ENCODE peak calls at places on chromosomes 4 and X, in nine cellular contexts. A is brain microvascular endothelial cell, C is astrocyte of the spinal cord, D is hepatocyte, H is neural crest cell, V is tibial nerve, F is NB4, J is colonic mucosa, E is AG04450. R is an unnamed sample.

GRCh38 chrX:29478336-29479069 is 736.9 kb upstream of the MAGEB2 start:
- DNase-seq in E (no peak), H (peak), D (peak), F (peak), J (peak), A (peak), C (peak), V (no peak), R (no peak)

GRCh38 chrX:20393944-20394343 is 127.2 kb upstream of the RPS6KA3 start:
- DNase-seq in E (no peak), F (no peak), A (no peak), H (no peak), D (no peak), J (no peak), C (no peak), V (no peak), R (no peak)

GRCh38 chrX:119688856-119689455 is 4.0 kb downstream of the SEPTIN6 start:
- DNase-seq in A (no peak), J (no peak), C (no peak), E (no peak), V (no peak), D (no peak), H (no peak), F (no peak), R (no peak)

GRCh38 chr4:137535718-137536117 is 3.4 kb upstream of the PCDH18 start:
- DNase-seq in J (no peak), A (no peak), E (no peak), C (no peak), D (no peak), V (no peak), H (no peak), F (no peak), R (no peak)

GRCh38 chr4:126906466-126906865 is 726.3 kb upstream of the INTU start:
- DNase-seq in F (no peak), J (no peak), A (no peak), H (no peak), E (no peak), D (no peak), V (no peak), C (no peak), R (no peak)

GRCh38 chr4:173485164-173485563 is 44.9 kb downstream of the HAND2 start:
- DNase-seq in J (no peak), H (no peak), V (no peak), F (no peak), D (no peak), A (no peak), E (no peak), C (no peak), R (no peak)

GRCh38 chr4:135382280-135382679 is 1180.7 kb upstream of the PABPC4L start:
- DNase-seq in C (peak), J (no peak), D (no peak), E (no peak), F (no peak), H (no peak), V (no peak), A (peak), R (no peak)

GRCh38 chr4:114078636-114079035 is 99.2 kb upstream of the ARSJ start:
- DNase-seq in A (no peak), V (no peak), H (no peak), C (no peak), J (no peak), E (no peak), F (no peak), D (no peak), R (no peak)

GRCh38 chr4:138178566-138178965 is 63.6 kb downstream of the SLC7A11 start:
- DNase-seq in D (no peak), H (no peak), E (no peak), V (no peak), F (no peak), A (no peak), J (no peak), C (peak), R (no peak)

DNA sequence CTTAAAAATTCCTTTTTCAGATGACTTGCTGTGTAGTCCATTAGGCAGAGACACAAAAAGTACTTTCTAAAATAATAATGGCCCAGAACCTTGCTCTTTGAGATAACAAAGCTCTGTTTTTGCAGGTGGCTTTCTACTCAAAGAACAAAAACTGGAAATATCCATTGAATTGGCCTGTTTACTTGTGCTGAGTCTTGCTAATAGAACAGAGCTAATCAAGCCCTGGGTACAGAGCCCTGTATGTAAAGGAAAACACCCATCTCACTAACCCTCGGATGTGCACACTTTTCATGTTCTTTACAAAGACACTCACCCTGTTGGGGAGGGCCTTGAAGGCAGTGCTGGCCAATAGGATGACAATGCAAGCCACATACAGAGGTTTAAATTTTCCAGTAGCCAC is 27.0 kb upstream of the LNX1 start:
- DNase-seq in D (no peak), J (no peak), V (no peak), C (no peak), F (no peak), A (no peak), E (no peak), H (no peak), R (no peak)
- TF ChIP-seq CTCF in D (no peak), J (no peak), V (no peak), C (no peak), F (no peak), A (no peak), E (no peak), H (no peak), R (no peak)

DNA sequence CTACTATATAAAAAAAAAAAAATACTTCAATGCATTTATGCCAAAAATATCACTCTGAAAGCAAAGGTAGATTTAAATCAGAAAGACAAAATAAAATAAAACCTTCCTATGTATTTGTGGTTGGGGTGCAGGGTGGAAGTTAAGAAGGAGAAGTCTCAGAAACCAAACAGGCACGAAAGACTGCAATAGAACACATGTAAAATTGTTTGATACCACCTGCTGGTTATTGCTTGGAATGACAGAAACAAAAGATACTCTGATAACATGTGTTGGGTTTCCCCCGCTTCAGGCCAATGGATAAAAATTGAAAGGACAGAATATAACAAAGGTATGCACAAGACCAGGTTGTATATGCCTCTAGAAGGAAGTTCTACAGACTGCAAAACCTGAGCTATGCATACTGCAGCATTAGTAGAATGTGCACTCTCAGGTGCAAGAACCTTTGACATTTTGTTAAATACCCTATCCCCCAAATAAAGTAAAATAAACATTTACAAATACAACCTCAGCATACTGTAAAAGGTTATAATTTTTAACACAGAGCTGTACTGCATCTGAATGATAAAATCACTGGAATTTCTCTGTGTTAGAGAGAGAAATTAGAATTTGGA is 118.8 kb downstream of the GABRA2 start:
- DNase-seq in A (no peak), E (no peak), J (no peak), F (peak), H (no peak), D (peak), V (peak), C (peak), R (peak)
- TF ChIP-seq CTCF in A (peak), E (peak), J (peak), F (peak), H (peak), D (peak), V (peak), C (peak), R (peak)

DNA sequence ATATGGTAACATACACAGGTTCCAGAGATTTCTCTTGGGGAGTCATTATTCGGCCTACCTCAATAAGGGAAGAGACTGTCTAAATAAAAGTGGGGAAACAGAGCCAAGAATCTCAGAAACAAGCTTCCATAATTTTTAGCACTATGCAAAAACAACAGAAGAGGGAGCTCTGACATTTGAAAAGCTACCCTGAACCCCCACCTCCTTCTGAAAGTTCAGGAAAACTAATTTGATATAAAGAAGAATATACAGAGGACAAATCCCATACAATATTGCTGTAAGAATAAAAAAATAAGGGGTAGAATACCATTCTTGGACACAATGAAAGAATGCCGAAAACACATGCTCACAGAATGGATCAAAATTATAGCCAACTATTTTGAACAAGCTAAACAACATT is 14.3 kb upstream of the ZNF41 start:
- DNase-seq in V (no peak), A (no peak), J (no peak), D (no peak), C (peak), H (no peak), F (peak), E (no peak), R (no peak)
- TF ChIP-seq CTCF in V (no peak), A (peak), J (no peak), D (peak), C (peak), H (peak), F (peak), E (peak), R (peak)

GRCh38 chr4:6157926-6158325 is 42.4 kb downstream of the JAKMIP1 start:
- DNase-seq in A (no peak), C (no peak), E (no peak), H (no peak), J (no peak), V (no peak), D (no peak), F (no peak), R (no peak)

GRCh38 chr4:6165766-6166165 is 34.6 kb downstream of the JAKMIP1 start:
- DNase-seq in H (no peak), V (no peak), C (no peak), D (no peak), A (no peak), E (no peak), J (no peak), F (no peak), R (no peak)

GRCh38 chr4:6162885-6163284 is 37.5 kb downstream of the JAKMIP1 start:
- DNase-seq in J (no peak), H (no peak), E (no peak), A (no peak), V (no peak), C (no peak), F (no peak), D (no peak), R (no peak)

GRCh38 chr4:6160536-6160935 is 39.8 kb downstream of the JAKMIP1 start:
- DNase-seq in H (no peak), J (no peak), C (no peak), F (no peak), E (no peak), A (no peak), D (no peak), V (no peak), R (no peak)

GRCh38 chr4:6161921-6162464 is 38.4 kb downstream of the JAKMIP1 start:
- DNase-seq in F (no peak), C (no peak), V (no peak), D (no peak), J (no peak), H (no peak), A (no peak), E (no peak), R (no peak)
- TF ChIP-seq CTCF in F (no peak), C (no peak), V (no peak), D (no peak), J (no peak), H (no peak), A (no peak), E (no peak), R (no peak)

GRCh38 chrX:16466640-16467432 is 183.1 kb upstream of the S100G start:
- DNase-seq in V (no peak), H (no peak), J (no peak), E (no peak), D (peak), C (peak), F (no peak), A (peak), R (no peak)

GRCh38 chrX:16472345-16472744 is 177.6 kb upstream of the S100G start:
- DNase-seq in V (no peak), A (no peak), C (no peak), D (no peak), J (no peak), E (no peak), F (no peak), H (no peak), R (no peak)

GRCh38 chrX:16465081-16465876 is 184.7 kb upstream of the S100G start:
- DNase-seq in A (peak), C (peak), H (no peak), D (no peak), F (no peak), E (no peak), J (no peak), V (no peak), R (no peak)

GRCh38 chrX:16474511-16474910 is 175.4 kb upstream of the S100G start:
- DNase-seq in V (no peak), J (no peak), D (no peak), H (no peak), C (no peak), F (no peak), E (no peak), A (no peak), R (no peak)

DNA sequence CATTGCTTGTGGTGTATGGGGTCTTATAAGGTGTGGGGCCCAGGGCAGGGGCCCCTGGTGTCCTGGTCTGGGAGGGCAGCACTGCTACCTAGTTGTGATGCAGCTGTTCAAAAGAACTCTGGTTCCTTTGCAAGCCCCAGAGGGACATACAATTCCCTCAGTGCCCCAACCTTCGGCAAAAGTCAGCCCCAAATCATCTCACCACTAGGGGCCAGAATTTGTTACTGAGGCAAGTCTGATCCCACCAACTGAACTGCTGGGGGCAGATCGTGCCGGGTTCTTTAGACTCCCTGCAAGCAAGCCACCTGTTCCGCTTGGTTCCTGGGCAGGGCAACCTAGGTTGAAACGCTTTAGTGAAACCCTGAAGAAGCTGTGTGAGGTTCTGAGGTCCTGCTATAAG is 180.1 kb upstream of the S100G start:
- DNase-seq in E (no peak), F (peak), A (no peak), H (no peak), V (no peak), C (no peak), J (no peak), D (no peak), R (no peak)
- TF ChIP-seq CTCF in E (no peak), F (peak), A (peak), H (no peak), V (no peak), C (peak), J (no peak), D (no peak), R (peak)

GRCh38 chrX:41481264-41482109 is 34.3 kb downstream of the NYX start:
- DNase-seq in H (no peak), E (no peak), F (peak), J (no peak), C (no peak), V (no peak), A (no peak), D (no peak), R (no peak)
- TF ChIP-seq CTCF in H (peak), E (peak), F (peak), J (peak), C (peak), V (no peak), A (peak), D (peak), R (peak)